ENCODE peak calls at places on chromosomes 1 and 21, in six cellular contexts. B is CD4-positive, alpha-beta T cell; U is heart right ventricle; P is lower lobe of right lung; C is right cardiac atrium; D is heart left ventricle. V is an unnamed sample. For H3K9me3, the result is how much of the 10 kb centered on the place peaks cover.

GRCh38 chr1:202835548-202836072 is 24.9 kb downstream of the PCAT6 start:
- ATAC-seq in C (no peak), B (peak), P (peak), U (no peak), D (no peak), V (no peak)

GRCh38 chr1:118395430-118396001 is 210.5 kb upstream of the SPAG17 start:
- ATAC-seq in U (no peak), C (no peak), D (no peak), B (no peak), P (no peak), V (no peak)

GRCh38 chr21:41199588-41199987 is 31.6 kb downstream of the BACE2 start:
- ATAC-seq in D (peak), P (no peak), C (no peak), B (no peak), U (no peak), V (no peak)

GRCh38 chr1:150511985-150512660 is 3.4 kb upstream of the FALEC start:
- ATAC-seq in P (no peak), U (no peak), C (no peak), B (no peak), D (no peak), V (no peak)

GRCh38 chr1:225855503-225856285 is 26.5 kb downstream of the TMEM63A start:
- ATAC-seq in U (no peak), D (no peak), P (no peak), C (no peak), B (peak), V (no peak)

GRCh38 chr1:27058976-27059688 is 46.5 kb upstream of the TENT5B start:
- ATAC-seq in C (no peak), D (peak), B (no peak), P (peak), U (no peak), V (no peak)

GRCh38 chr1:168135116-168135981 is 1.4 kb downstream of the GPR161 start:
- ATAC-seq in D (no peak), U (no peak), B (no peak), C (peak), P (peak), V (no peak)

GRCh38 chr1:208134491-208134890 is 109.7 kb downstream of the PLXNA2 start:
- ATAC-seq in B (no peak), P (no peak), D (peak), U (no peak), C (no peak), V (no peak)

GRCh38 chr21:39529026-39529425 is 77.3 kb downstream of the SH3BGR start:
- ATAC-seq in B (no peak), C (no peak), U (no peak), D (peak), P (peak), V (no peak)

GRCh38 chr21:44555200-44555875 is 3.3 kb downstream of the KRTAP10-3 start:
- ATAC-seq in P (peak), C (no peak), D (no peak), B (no peak), U (no peak), V (no peak)

GRCh38 chr1:234170622-234171021 is 202.6 kb upstream of the COA6 start:
- ATAC-seq in P (no peak), C (no peak), B (no peak), D (no peak), U (no peak), V (no peak)

GRCh38 chr1:236486315-236486714 is 37.5 kb upstream of the LGALS8 start:
- ATAC-seq in P (no peak), B (no peak), D (no peak), U (no peak), C (no peak), V (no peak)

GRCh38 chr1:214272964-214273533 is 7.9 kb upstream of the SMYD2 start:
- ATAC-seq in P (no peak), U (no peak), C (no peak), B (no peak), D (no peak), V (no peak)

DNA sequence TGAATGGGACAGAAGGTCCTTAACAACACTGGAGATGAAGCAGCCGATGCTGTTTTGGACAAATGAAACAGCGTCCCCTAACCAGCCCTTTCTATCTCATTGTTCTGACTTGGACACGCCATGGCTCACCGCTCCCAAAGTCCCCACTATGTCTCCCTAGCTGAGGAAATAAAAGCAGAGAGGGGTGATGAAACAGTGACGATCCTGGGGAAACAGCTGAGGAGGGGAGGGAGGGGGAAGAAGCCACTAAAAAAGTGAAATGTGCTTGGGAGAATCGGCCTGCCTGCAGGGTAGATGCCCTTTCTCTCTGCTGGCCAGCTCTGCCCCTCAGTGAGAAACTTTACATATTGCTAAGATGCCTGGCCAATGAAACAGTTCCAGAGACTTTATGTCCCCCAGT is 1.1 kb upstream of the ACKR1 start:
- ATAC-seq in B (no peak), C (no peak), P (no peak), U (no peak), D (no peak), V (no peak)
- H3K9me3 ChIP-seq in B (under half), C (under half), P (under half), U (under half), D (under half), V (under half)

GRCh38 chr1:54611621-54612020 is 11.7 kb downstream of the FAM151A start:
- ATAC-seq in D (no peak), P (no peak), C (no peak), B (no peak), U (no peak), V (no peak)

GRCh38 chr1:54614558-54614957 is 8.8 kb downstream of the FAM151A start:
- ATAC-seq in U (no peak), C (no peak), P (no peak), B (no peak), D (no peak), V (no peak)

GRCh38 chr1:54619749-54620148 is 3.6 kb downstream of the FAM151A start:
- ATAC-seq in C (no peak), B (no peak), D (no peak), P (no peak), U (no peak), V (no peak)

GRCh38 chr1:54614024-54614423 is 9.3 kb downstream of the FAM151A start:
- ATAC-seq in U (no peak), D (no peak), C (no peak), P (no peak), B (no peak), V (no peak)

DNA sequence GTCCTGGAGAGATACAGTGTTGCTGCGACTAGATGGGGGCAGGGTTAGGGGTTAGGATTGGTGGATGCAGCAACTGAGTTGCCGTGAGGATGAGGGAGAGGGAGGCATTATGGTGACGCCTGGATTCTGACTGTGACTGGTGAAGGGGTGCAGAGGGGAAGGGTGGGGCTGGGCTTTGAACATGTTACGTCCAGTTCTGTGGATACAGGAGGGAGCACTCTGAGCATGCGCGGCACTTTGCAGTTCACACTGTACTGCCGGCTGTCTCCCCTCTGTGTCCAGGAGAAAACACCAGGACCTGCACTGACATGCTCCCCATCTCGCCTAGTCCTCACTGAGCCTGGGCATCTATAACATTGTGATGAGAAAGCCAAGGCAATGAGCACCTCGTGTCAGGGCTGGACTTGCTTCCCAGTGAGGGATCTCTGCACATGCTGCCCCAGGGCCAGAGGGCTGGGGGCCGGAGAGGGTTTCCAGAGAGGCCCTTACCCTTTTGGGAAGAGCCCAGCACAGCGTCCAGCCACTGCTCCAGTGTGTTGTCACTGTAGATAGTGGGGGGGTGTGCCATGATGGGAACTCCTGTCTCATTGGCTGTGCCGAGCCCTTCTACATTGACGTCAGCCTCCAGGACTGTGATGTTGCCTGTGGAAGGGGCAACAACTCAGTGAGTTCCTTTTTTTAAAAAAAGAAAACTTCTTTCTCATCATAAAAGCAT is 7.6 kb downstream of the FAM151A start:
- ATAC-seq in D (peak), U (peak), B (no peak), P (peak), C (peak), V (peak)
- H3K27ac ChIP-seq in D (no peak), U (no peak), B (no peak), P (no peak), C (no peak), V (no peak)

DNA sequence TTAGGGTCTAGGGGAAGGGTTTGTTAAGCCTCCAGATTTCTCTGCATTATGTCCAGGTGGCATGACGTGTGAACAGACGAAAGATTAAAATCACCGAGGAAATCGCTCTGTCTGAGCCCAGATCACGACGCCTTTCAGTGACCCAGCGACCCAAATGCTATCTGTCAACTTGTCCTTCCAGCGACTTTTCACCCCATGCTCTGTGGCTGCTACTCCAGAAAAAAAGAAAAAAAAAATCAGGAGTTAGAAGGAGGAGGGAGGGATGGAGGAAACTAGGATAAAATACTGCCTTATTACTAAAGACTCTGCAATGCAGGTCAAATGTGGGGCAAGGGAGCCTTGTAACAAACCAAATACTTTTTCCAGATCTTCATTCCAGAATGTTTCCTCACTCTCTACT is 352.0 kb downstream of the NUF2 start:
- ATAC-seq in C (peak), D (no peak), P (peak), U (peak), B (no peak), V (peak)
- H3K9me3 ChIP-seq in C (under half), D (under half), P (under half), U (under half), B (under half), V (under half)

GRCh38 chr1:154420961-154421924 is 16.1 kb downstream of the IL6R start:
- ATAC-seq in C (no peak), B (no peak), U (no peak), P (no peak), D (no peak), V (no peak)

GRCh38 chr1:154420172-154420571 is 15.0 kb downstream of the IL6R start:
- ATAC-seq in U (peak), B (peak), P (peak), D (peak), C (peak), V (peak)

GRCh38 chr1:154418898-154419619 is 13.9 kb downstream of the IL6R start:
- ATAC-seq in D (peak), C (peak), B (no peak), U (peak), P (no peak), V (no peak)

GRCh38 chr1:154418062-154418897 is 13.1 kb downstream of the IL6R start:
- ATAC-seq in B (peak), U (no peak), P (peak), C (peak), D (peak), V (no peak)

DNA sequence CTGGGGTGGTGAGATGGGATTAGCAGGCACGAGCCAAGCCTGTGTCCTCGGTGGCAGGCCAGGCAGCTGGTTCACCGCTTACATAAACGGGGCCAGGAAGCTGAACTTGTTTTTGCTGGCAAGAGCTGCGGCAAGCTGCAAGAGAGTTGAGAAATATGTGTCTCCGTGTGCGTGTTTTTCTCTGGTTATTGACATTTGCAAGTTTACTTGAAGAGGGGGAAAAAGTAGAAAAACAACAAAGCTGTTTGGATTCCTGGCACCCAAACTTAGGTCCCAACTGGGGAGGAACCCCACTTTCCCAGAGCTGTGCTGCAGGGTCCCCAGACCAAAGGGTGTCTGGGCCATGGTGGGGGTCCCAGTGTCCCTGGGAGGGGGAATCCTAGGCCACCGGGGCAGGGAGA is 14.5 kb downstream of the IL6R start:
- ATAC-seq in C (peak), B (peak), U (peak), P (peak), D (peak), V (peak)
- H3K27ac ChIP-seq in C (peak), B (peak), U (peak), P (peak), D (peak), V (peak)

DNA sequence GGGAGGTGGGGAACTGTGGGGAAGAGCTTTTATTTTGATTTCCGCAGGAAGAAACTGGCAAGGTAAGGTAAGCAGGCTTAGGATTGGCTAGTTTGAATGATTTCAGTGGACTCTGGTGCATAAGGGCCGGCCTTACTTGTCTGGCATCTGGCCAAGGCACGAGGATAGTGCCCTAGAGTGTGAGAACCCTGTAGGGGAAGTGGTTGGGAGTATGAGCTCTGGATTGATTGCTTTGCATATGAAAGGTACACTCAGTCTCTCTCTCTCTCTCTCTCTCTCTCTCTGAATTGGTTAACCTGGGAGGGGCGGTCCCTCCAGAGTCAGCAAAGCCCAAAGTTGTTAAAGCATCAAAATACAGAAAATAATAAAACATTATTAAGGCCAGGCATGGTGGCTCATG is 463.0 kb downstream of the SIPA1L2 start:
- ATAC-seq in P (no peak), B (no peak), C (no peak), U (no peak), D (no peak), V (no peak)
- H3K9me3 ChIP-seq in P (under half), B (under half), C (under half), U (under half), D (under half), V (under half)

DNA sequence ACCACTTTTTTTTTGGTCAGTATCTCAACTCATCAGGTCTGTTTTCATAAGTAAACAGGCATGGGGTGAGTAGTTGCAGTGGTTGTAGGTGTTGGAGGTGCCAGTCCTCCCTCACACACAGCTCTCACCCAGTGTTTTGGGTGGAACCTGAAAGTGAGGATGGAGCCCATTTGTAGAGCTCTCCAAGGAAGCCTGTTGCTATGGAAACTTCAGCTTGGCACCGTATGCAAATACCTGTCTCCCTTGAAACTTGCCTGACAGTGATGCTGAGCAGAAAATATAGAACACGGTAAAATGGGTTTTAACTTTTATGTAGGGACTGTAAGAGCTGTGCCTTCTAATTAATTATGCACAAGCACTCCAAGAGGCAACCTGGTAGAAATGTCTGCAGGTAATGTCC is 214.1 kb downstream of the AJAP1 start:
- ATAC-seq in B (no peak), D (no peak), U (no peak), C (no peak), P (no peak), V (no peak)
- H3K27ac ChIP-seq in B (no peak), D (no peak), U (no peak), C (no peak), P (no peak), V (no peak)

GRCh38 chr21:30613836-30614235 is at the start of gene KRTAP6-1:
- ATAC-seq in U (no peak), B (no peak), D (no peak), C (no peak), P (no peak), V (no peak)
- H3K9me3 ChIP-seq in U (under half), B (under half), D (under half), C (under half), P (under half), V (under half)

GRCh38 chr1:31755197-31755611 is 8.9 kb downstream of the ADGRB2 start:
- ATAC-seq in B (no peak), D (peak), P (peak), U (peak), C (no peak), V (no peak)
- H3K27ac ChIP-seq in B (no peak), D (no peak), P (no peak), U (peak), C (no peak), V (no peak)

GRCh38 chr1:2921970-2922686 is 99.1 kb upstream of the ACTRT2 start:
- ATAC-seq in B (peak), U (no peak), C (no peak), D (no peak), P (peak), V (no peak)
- H3K9me3 ChIP-seq in B (under half), U (under half), C (under half), D (under half), P (under half), V (under half)

V was measured in gastroesophageal sphincter.